ENCODE peak calls at places on chromosome 5, in eight cellular contexts. One of them, this sample, is unnamed.

GRCh38 chr5:80837679-80838078 is 122.5 kb upstream of the RASGRF2 start:
- DNase-seq in GM12892: peak
- DNase-seq in endothelial cell: no peak
- DNase-seq in RCC 7860: no peak
- DNase-seq in astrocyte of the spinal cord: no peak
- DNase-seq in DMS79: no peak
- DNase-seq in NCI-H446 treated with DMSO at 0.1 percent for 48 hours: no peak
- DNase-seq in CMK: no peak
- DNase-seq in this sample: no peak

GRCh38 chr5:150400327-150401075 is 12.2 kb downstream of the CD74 start:
- DNase-seq in endothelial cell: no peak
- DNase-seq in DMS79: no peak
- DNase-seq in NCI-H446 treated with DMSO at 0.1 percent for 48 hours: no peak
- DNase-seq in CMK: no peak
- DNase-seq in RCC 7860: no peak
- DNase-seq in GM12892: no peak
- DNase-seq in astrocyte of the spinal cord: no peak
- DNase-seq in this sample: no peak

GRCh38 chr5:122156724-122157325 is 27.5 kb downstream of the ZNF474 start:
- DNase-seq in endothelial cell: peak
- DNase-seq in astrocyte of the spinal cord: peak
- DNase-seq in RCC 7860: peak
- DNase-seq in CMK: no peak
- DNase-seq in DMS79: no peak
- DNase-seq in NCI-H446 treated with DMSO at 0.1 percent for 48 hours: peak
- DNase-seq in GM12892: no peak
- DNase-seq in this sample: peak

GRCh38 chr5:15762668-15763067 is 262.7 kb downstream of the FBXL7 start:
- DNase-seq in DMS79: no peak
- DNase-seq in endothelial cell: no peak
- DNase-seq in astrocyte of the spinal cord: no peak
- DNase-seq in CMK: no peak
- DNase-seq in NCI-H446 treated with DMSO at 0.1 percent for 48 hours: no peak
- DNase-seq in GM12892: no peak
- DNase-seq in RCC 7860: no peak
- DNase-seq in this sample: no peak

GRCh38 chr5:55675119-55675518 is 37.0 kb downstream of the SLC38A9 start:
- DNase-seq in endothelial cell: no peak
- DNase-seq in RCC 7860: no peak
- DNase-seq in DMS79: no peak
- DNase-seq in astrocyte of the spinal cord: peak
- DNase-seq in NCI-H446 treated with DMSO at 0.1 percent for 48 hours: peak
- DNase-seq in CMK: no peak
- DNase-seq in GM12892: no peak
- DNase-seq in this sample: no peak

GRCh38 chr5:125225424-125225823 is 479.0 kb upstream of the ZNF608 start:
- DNase-seq in DMS79: no peak
- DNase-seq in GM12892: no peak
- DNase-seq in endothelial cell: no peak
- DNase-seq in NCI-H446 treated with DMSO at 0.1 percent for 48 hours: no peak
- DNase-seq in astrocyte of the spinal cord: no peak
- DNase-seq in CMK: no peak
- DNase-seq in RCC 7860: no peak
- DNase-seq in this sample: no peak

GRCh38 chr5:142290574-142291299 is 34.1 kb downstream of the SPRY4 start:
- DNase-seq in NCI-H446 treated with DMSO at 0.1 percent for 48 hours: no peak
- DNase-seq in CMK: no peak
- DNase-seq in DMS79: no peak
- DNase-seq in endothelial cell: no peak
- DNase-seq in astrocyte of the spinal cord: peak
- DNase-seq in RCC 7860: no peak
- DNase-seq in GM12892: no peak
- DNase-seq in this sample: no peak

GRCh38 chr5:55345327-55345726 is 37.5 kb downstream of the MTREX start:
- DNase-seq in CMK: no peak
- DNase-seq in GM12892: no peak
- DNase-seq in NCI-H446 treated with DMSO at 0.1 percent for 48 hours: no peak
- DNase-seq in astrocyte of the spinal cord: no peak
- DNase-seq in DMS79: no peak
- DNase-seq in RCC 7860: peak
- DNase-seq in endothelial cell: no peak
- DNase-seq in this sample: no peak

GRCh38 chr5:180718810-180719453 is 20.9 kb downstream of the OR2Y1 start:
- DNase-seq in DMS79: no peak
- DNase-seq in CMK: no peak
- DNase-seq in GM12892: no peak
- DNase-seq in RCC 7860: no peak
- DNase-seq in astrocyte of the spinal cord: peak
- DNase-seq in NCI-H446 treated with DMSO at 0.1 percent for 48 hours: no peak
- DNase-seq in endothelial cell: peak
- DNase-seq in this sample: peak

GRCh38 chr5:122102825-122103224 is 24.8 kb upstream of the LOX start:
- DNase-seq in endothelial cell: no peak
- DNase-seq in DMS79: no peak
- DNase-seq in CMK: no peak
- DNase-seq in NCI-H446 treated with DMSO at 0.1 percent for 48 hours: no peak
- DNase-seq in RCC 7860: peak
- DNase-seq in astrocyte of the spinal cord: peak
- DNase-seq in GM12892: no peak
- DNase-seq in this sample: peak

GRCh38 chr5:151719228-151719861 is 32.6 kb upstream of the SPARC start:
- DNase-seq in NCI-H446 treated with DMSO at 0.1 percent for 48 hours: no peak
- DNase-seq in CMK: no peak
- DNase-seq in RCC 7860: no peak
- DNase-seq in endothelial cell: peak
- DNase-seq in DMS79: no peak
- DNase-seq in GM12892: no peak
- DNase-seq in astrocyte of the spinal cord: no peak
- DNase-seq in this sample: peak

GRCh38 chr5:88613051-88613450 is 269.9 kb downstream of the MEF2C start:
- DNase-seq in CMK: no peak
- DNase-seq in endothelial cell: no peak
- DNase-seq in RCC 7860: no peak
- DNase-seq in NCI-H446 treated with DMSO at 0.1 percent for 48 hours: no peak
- DNase-seq in astrocyte of the spinal cord: no peak
- DNase-seq in DMS79: no peak
- DNase-seq in GM12892: no peak
- DNase-seq in this sample: peak

GRCh38 chr5:126079266-126079665 is 343.9 kb upstream of the GRAMD2B start:
- DNase-seq in RCC 7860: no peak
- DNase-seq in endothelial cell: no peak
- DNase-seq in astrocyte of the spinal cord: no peak
- DNase-seq in NCI-H446 treated with DMSO at 0.1 percent for 48 hours: no peak
- DNase-seq in CMK: no peak
- DNase-seq in DMS79: no peak
- DNase-seq in GM12892: no peak
- DNase-seq in this sample: no peak

GRCh38 chr5:111805071-111805470 is 48.1 kb upstream of the NREP start:
- DNase-seq in endothelial cell: no peak
- DNase-seq in NCI-H446 treated with DMSO at 0.1 percent for 48 hours: no peak
- DNase-seq in DMS79: no peak
- DNase-seq in GM12892: no peak
- DNase-seq in CMK: no peak
- DNase-seq in astrocyte of the spinal cord: no peak
- DNase-seq in RCC 7860: no peak
- DNase-seq in this sample: no peak

This sample was measured in MCF 10A.